ENCODE peak calls at places on chromosomes 6 and 20, in six cellular contexts. One of them, this sample, is unnamed.

GRCh38 chr20:60000271-60001026 is 42.2 kb downstream of the CDH26 start:
- DNase-seq in transverse colon: no peak
- DNase-seq in H9: no peak
- DNase-seq in breast epithelium: no peak
- DNase-seq in psoas muscle: no peak
- DNase-seq in suprapubic skin: no peak
- DNase-seq in this sample: no peak

GRCh38 chr6:106894978-106895702 is 79.4 kb downstream of the CD24 start:
- DNase-seq in H9: no peak
- DNase-seq in transverse colon: no peak
- DNase-seq in suprapubic skin: no peak
- DNase-seq in breast epithelium: no peak
- DNase-seq in psoas muscle: no peak
- DNase-seq in this sample: peak; percentile 94

GRCh38 chr6:105179244-105180065 is at the start of gene POPDC3:
- DNase-seq in transverse colon: peak; percentile 18
- DNase-seq in H9: peak; percentile 70
- DNase-seq in suprapubic skin: no peak
- DNase-seq in breast epithelium: no peak
- DNase-seq in psoas muscle: peak; percentile 77
- DNase-seq in this sample: no peak

GRCh38 chr20:20691477-20691863 is 21.0 kb downstream of the RALGAPA2 start:
- DNase-seq in psoas muscle: no peak
- DNase-seq in H9: no peak
- DNase-seq in breast epithelium: no peak
- DNase-seq in transverse colon: no peak
- DNase-seq in suprapubic skin: no peak
- DNase-seq in this sample: no peak

GRCh38 chr6:48490658-48491057 is 379.7 kb upstream of the PTCHD4 start:
- DNase-seq in H9: no peak
- DNase-seq in breast epithelium: no peak
- DNase-seq in suprapubic skin: no peak
- DNase-seq in psoas muscle: no peak
- DNase-seq in transverse colon: no peak
- DNase-seq in this sample: no peak

GRCh38 chr20:64162239-64162621 is 2.0 kb upstream of the MYT1 start:
- DNase-seq in transverse colon: no peak
- DNase-seq in breast epithelium: no peak
- DNase-seq in psoas muscle: no peak
- DNase-seq in suprapubic skin: no peak
- DNase-seq in H9: no peak
- DNase-seq in this sample: no peak

GRCh38 chr6:134920422-134920821 is 29.5 kb downstream of the ALDH8A1 start:
- DNase-seq in suprapubic skin: no peak
- DNase-seq in breast epithelium: no peak
- DNase-seq in transverse colon: no peak
- DNase-seq in H9: no peak
- DNase-seq in psoas muscle: no peak
- DNase-seq in this sample: peak; percentile 67

GRCh38 chr6:167118006-167118405 is 4.9 kb upstream of the CCR6 start:
- DNase-seq in suprapubic skin: no peak
- DNase-seq in H9: no peak
- DNase-seq in transverse colon: no peak
- DNase-seq in breast epithelium: no peak
- DNase-seq in psoas muscle: no peak
- DNase-seq in this sample: no peak

GRCh38 chr6:25473447-25473846 is 178.6 kb upstream of the SCGN start:
- DNase-seq in psoas muscle: no peak
- DNase-seq in suprapubic skin: no peak
- DNase-seq in H9: no peak
- DNase-seq in breast epithelium: no peak
- DNase-seq in transverse colon: no peak
- DNase-seq in this sample: no peak

GRCh38 chr6:84556541-84557335 is 207.7 kb downstream of the TBX18 start:
- DNase-seq in psoas muscle: no peak
- DNase-seq in H9: no peak
- DNase-seq in suprapubic skin: no peak
- DNase-seq in breast epithelium: no peak
- DNase-seq in transverse colon: no peak
- DNase-seq in this sample: no peak

GRCh38 chr20:46814366-46815232 is 80.0 kb upstream of the EYA2 start:
- DNase-seq in psoas muscle: no peak
- DNase-seq in transverse colon: no peak
- DNase-seq in breast epithelium: no peak
- DNase-seq in suprapubic skin: no peak
- DNase-seq in H9: peak; percentile 63
- DNase-seq in this sample: peak; percentile 96

GRCh38 chr20:24027229-24027628 is 38.6 kb upstream of the GGTLC1 start:
- DNase-seq in suprapubic skin: no peak
- DNase-seq in H9: no peak
- DNase-seq in breast epithelium: no peak
- DNase-seq in psoas muscle: peak; percentile 64
- DNase-seq in transverse colon: peak; percentile 53
- DNase-seq in this sample: peak; percentile 45

GRCh38 chr20:53959849-53960585 is 110.4 kb downstream of the BCAS1 start:
- DNase-seq in H9: no peak
- DNase-seq in transverse colon: no peak
- DNase-seq in breast epithelium: no peak
- DNase-seq in psoas muscle: no peak
- DNase-seq in suprapubic skin: no peak
- DNase-seq in this sample: peak; percentile 70

GRCh38 chr20:58634818-58635665 is 16.0 kb upstream of the STX16 start:
- DNase-seq in transverse colon: no peak
- DNase-seq in psoas muscle: no peak
- DNase-seq in H9: no peak
- DNase-seq in breast epithelium: no peak
- DNase-seq in suprapubic skin: no peak
- DNase-seq in this sample: no peak

GRCh38 chr6:42961020-42961470 is 491 bp downstream of the GNMT start:
- DNase-seq in H9: no peak
- DNase-seq in suprapubic skin: no peak
- DNase-seq in breast epithelium: no peak
- DNase-seq in transverse colon: no peak
- DNase-seq in psoas muscle: no peak
- DNase-seq in this sample: no peak

GRCh38 chr6:74720923-74721322 is 484.9 kb downstream of the COL12A1 start:
- DNase-seq in suprapubic skin: no peak
- DNase-seq in breast epithelium: no peak
- DNase-seq in transverse colon: no peak
- DNase-seq in psoas muscle: no peak
- DNase-seq in H9: no peak
- DNase-seq in this sample: peak; percentile 53

GRCh38 chr6:45148711-45149341 is 179.3 kb upstream of the RUNX2 start:
- DNase-seq in psoas muscle: no peak
- DNase-seq in suprapubic skin: no peak
- DNase-seq in breast epithelium: no peak
- DNase-seq in H9: no peak
- DNase-seq in transverse colon: no peak
- DNase-seq in this sample: peak; percentile 76

GRCh38 chr6:33858804-33859203 is 55.0 kb upstream of the MLN start:
- DNase-seq in psoas muscle: no peak
- DNase-seq in suprapubic skin: no peak
- DNase-seq in transverse colon: no peak
- DNase-seq in breast epithelium: no peak
- DNase-seq in H9: no peak
- DNase-seq in this sample: no peak

GRCh38 chr6:145076110-145076841 is 659.0 kb downstream of the EPM2A start:
- DNase-seq in H9: no peak
- DNase-seq in breast epithelium: no peak
- DNase-seq in transverse colon: no peak
- DNase-seq in psoas muscle: no peak
- DNase-seq in suprapubic skin: no peak
- DNase-seq in this sample: no peak

GRCh38 chr6:98823428-98823827 is 10.9 kb upstream of the POU3F2 start:
- DNase-seq in suprapubic skin: no peak
- DNase-seq in transverse colon: no peak
- DNase-seq in breast epithelium: no peak
- DNase-seq in psoas muscle: no peak
- DNase-seq in H9: no peak
- DNase-seq in this sample: no peak

GRCh38 chr6:98825602-98826230 is 8.7 kb upstream of the POU3F2 start:
- DNase-seq in suprapubic skin: no peak
- DNase-seq in psoas muscle: no peak
- DNase-seq in H9: no peak
- DNase-seq in transverse colon: no peak
- DNase-seq in breast epithelium: no peak
- DNase-seq in this sample: no peak

GRCh38 chr6:98824907-98825601 is 9.3 kb upstream of the POU3F2 start:
- DNase-seq in H9: peak; percentile 71
- DNase-seq in breast epithelium: no peak
- DNase-seq in transverse colon: no peak
- DNase-seq in suprapubic skin: no peak
- DNase-seq in psoas muscle: no peak
- DNase-seq in this sample: no peak

GRCh38 chr6:98823845-98824162 is 10.6 kb upstream of the POU3F2 start:
- DNase-seq in transverse colon: no peak
- DNase-seq in breast epithelium: no peak
- DNase-seq in psoas muscle: no peak
- DNase-seq in H9: no peak
- DNase-seq in suprapubic skin: no peak
- DNase-seq in this sample: no peak

GRCh38 chr6:98824163-98824906 is 10.0 kb upstream of the POU3F2 start:
- DNase-seq in psoas muscle: no peak
- DNase-seq in suprapubic skin: no peak
- DNase-seq in transverse colon: no peak
- DNase-seq in breast epithelium: no peak
- DNase-seq in H9: peak; percentile 72
- DNase-seq in this sample: no peak
- H3K27me3 ChIP-seq in psoas muscle: peaks cover 7% of the 10 kb centered on the region
- H3K27me3 ChIP-seq in suprapubic skin: peaks cover 79% of the 10 kb centered on the region
- H3K27me3 ChIP-seq in transverse colon: peaks cover 95% of the 10 kb centered on the region
- H3K27me3 ChIP-seq in breast epithelium: peaks cover 14% of the 10 kb centered on the region
- H3K27me3 ChIP-seq in H9: peaks cover 42% of the 10 kb centered on the region
- H3K27me3 ChIP-seq in this sample: peaks cover 52% of the 10 kb centered on the region

DNA sequence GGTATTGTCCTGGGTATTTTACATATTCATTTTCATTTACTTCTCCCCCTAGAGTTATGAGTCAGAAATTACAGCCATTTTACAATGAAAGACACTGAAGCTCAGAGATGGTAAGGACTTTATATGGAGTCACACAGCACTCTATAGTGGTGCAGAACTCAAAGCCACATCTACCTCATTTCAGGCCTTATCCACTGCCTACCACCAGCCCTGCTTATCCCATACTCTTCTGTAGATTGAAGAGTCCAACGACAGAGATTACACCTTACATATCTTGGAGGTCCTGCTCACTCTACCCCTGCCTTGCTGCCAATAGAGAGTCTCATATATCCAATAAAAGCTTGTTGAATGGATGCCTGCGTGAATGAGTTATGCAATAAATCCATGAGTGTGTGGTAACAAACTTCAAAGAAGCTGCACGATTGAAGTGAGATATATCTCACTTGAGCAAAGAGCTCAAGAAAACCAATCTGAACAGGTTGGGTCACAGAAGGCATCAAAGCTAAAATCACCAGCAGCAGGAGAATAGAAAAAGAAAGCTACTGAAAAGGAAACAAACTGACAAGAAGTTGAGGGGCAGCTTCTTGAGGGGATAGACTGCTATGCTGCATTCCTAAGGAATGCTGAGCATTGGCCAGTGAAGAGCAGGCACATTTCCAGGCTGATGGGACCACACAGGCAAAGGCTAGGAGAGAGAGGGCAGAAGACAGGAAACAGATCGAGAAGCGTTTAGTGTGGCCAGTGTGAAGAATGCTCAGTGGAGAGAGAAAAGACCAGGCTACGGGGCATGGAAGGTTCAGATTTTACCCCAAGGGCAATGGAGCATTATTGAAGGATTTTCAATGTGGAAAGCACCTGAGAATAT is 585.6 kb downstream of the DHX35 start:
- DNase-seq in transverse colon: no peak
- DNase-seq in breast epithelium: no peak
- DNase-seq in psoas muscle: no peak
- DNase-seq in suprapubic skin: no peak
- DNase-seq in H9: no peak
- DNase-seq in this sample: no peak
- TF ChIP-seq CTCF in transverse colon: no peak
- TF ChIP-seq CTCF in breast epithelium: no peak
- TF ChIP-seq CTCF in psoas muscle: no peak
- TF ChIP-seq CTCF in suprapubic skin: no peak
- TF ChIP-seq CTCF in H9: peak; percentile 20
- TF ChIP-seq CTCF in this sample: no peak

DNA sequence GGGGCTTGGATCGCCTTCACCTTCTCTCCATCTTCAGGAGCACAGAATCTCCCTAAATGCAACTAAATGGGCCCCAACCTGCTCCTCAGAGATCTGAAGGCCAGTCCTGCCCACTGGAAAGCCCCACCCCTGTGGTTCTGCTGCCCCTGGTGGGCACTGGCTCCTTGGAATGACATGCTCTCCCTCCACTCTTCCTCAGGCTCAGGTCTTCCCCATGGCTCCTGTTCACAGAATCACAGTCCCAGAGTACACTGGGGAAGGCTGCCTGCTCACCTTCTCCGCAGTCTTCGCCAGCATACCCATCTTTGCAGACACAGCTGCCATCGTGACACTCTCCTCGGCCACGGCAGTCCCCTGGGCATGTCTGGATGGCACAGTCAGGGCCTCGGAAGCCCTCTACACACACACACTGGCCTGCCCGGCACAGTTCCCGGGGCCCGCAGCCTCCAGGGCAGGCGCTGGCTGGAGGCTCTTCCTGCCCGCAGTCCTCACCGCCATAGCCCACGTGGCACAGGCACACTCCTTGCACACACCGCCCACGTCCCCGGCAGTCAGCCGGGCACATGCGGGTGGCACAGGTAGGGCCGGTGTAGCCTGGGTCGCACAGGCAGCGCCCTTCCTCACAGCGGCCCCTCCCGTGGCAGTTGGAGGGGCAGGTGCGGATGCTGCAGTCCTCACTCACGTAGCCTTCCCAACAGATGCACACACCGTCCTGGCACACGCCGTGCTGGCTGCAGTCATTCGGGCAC is 13.6 kb downstream of the TNXB start:
- DNase-seq in transverse colon: no peak
- DNase-seq in psoas muscle: peak; percentile 31
- DNase-seq in suprapubic skin: no peak
- DNase-seq in H9: no peak
- DNase-seq in breast epithelium: no peak
- DNase-seq in this sample: no peak
- H3K27me3 ChIP-seq in transverse colon: peaks cover 49% of the 10 kb centered on the region
- H3K27me3 ChIP-seq in psoas muscle: no peaks in the 10 kb centered on the region
- H3K27me3 ChIP-seq in suprapubic skin: peaks cover 24% of the 10 kb centered on the region
- H3K27me3 ChIP-seq in H9: no peaks in the 10 kb centered on the region
- H3K27me3 ChIP-seq in breast epithelium: no peaks in the 10 kb centered on the region
- H3K27me3 ChIP-seq in this sample: peaks cover 22% of the 10 kb centered on the region

DNA sequence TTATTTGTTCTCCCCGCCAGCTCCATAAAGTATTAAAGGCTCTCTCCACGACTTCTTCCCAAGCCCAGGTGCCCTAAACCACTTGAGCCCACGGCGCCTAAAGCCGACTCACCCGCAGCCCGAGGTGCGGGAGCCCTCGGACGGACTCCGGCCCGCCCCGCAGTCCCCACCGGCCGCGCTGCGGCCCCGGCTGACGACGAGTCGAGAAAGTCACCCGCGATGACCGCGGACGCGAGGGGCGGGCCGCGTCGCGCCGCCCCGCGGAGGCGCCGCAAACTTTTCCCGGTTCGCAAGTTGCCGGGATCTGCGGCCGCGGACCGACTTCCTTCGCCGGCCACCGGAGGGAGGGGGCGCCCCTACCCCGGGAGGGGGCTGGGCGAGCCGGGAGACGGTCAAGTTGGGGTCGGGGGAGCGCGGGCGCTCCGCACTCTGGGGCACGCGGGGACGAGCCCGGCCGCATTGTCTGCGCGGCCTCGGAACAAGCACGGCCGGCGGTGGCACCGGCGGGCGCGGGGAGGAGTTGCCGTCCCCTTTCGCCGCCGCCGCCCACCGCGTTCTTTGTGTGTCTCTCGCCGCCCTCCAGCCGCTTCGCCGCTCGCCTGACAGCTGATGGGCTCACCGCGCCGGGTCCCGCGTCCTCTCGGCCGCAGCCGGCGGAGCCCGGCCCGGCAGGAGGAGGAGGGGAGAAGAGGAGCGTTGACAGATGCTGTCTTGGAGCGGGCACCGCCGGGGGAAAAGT is 131.5 kb downstream of the OGFRL1 start:
- DNase-seq in breast epithelium: peak; percentile 55
- DNase-seq in H9: no peak
- DNase-seq in transverse colon: peak; percentile 13
- DNase-seq in suprapubic skin: peak; percentile 79
- DNase-seq in psoas muscle: peak; percentile 85
- DNase-seq in this sample: no peak
- TF ChIP-seq CTCF in breast epithelium: no peak
- TF ChIP-seq CTCF in H9: no peak
- TF ChIP-seq CTCF in transverse colon: peak; percentile 31
- TF ChIP-seq CTCF in suprapubic skin: peak; percentile 45
- TF ChIP-seq CTCF in psoas muscle: peak; percentile 33
- TF ChIP-seq CTCF in this sample: peak; percentile 41

This sample was measured in bronchial epithelial cell.